ENCODE peak calls at places on chromosome 22, in four cellular contexts. K is cardiac fibroblast, R is thoracic aorta, N is cardiac muscle cell. S is an unnamed sample.

GRCh38 chr22:29313126-29314071 is 2.1 kb downstream of the RASL10A start:
- DNase-seq in K (peak), R (no peak), N (no peak), S (peak)

GRCh38 chr22:50444663-50445062 is 30.2 kb downstream of the SBF1 start:
- DNase-seq in K (peak), R (no peak), N (peak), S (no peak)

GRCh38 chr22:40855960-40856512 is 403 bp downstream of the ST13 start:
- DNase-seq in K (peak), R (no peak), N (peak), S (peak)

GRCh38 chr22:37283393-37283937 is 1.2 kb downstream of the CYTH4 start:
- DNase-seq in K (no peak), R (no peak), N (peak), S (no peak)

GRCh38 chr22:37370306-37370979 is 56.8 kb downstream of the ELFN2 start:
- DNase-seq in K (no peak), R (no peak), N (no peak), S (no peak)

GRCh38 chr22:20181194-20181931 is 30.5 kb upstream of the CCDC188 start:
- DNase-seq in K (no peak), R (no peak), N (no peak), S (no peak)

GRCh38 chr22:43274595-43275240 is 68.5 kb downstream of the SCUBE1 start:
- DNase-seq in K (no peak), R (no peak), N (no peak), S (no peak)

GRCh38 chr22:27372969-27373670 is 428.4 kb downstream of the MN1 start:
- DNase-seq in K (no peak), R (no peak), N (peak), S (no peak)

GRCh38 chr22:48368975-48369525 is 1458.6 kb downstream of the BRD1 start:
- DNase-seq in K (no peak), R (no peak), N (no peak), S (no peak)

GRCh38 chr22:37260939-37261338 is 16.9 kb upstream of the RAC2 start:
- DNase-seq in K (peak), R (no peak), N (peak), S (peak)

GRCh38 chr22:28902490-28902889 is 19.1 kb downstream of the ZNRF3 start:
- DNase-seq in K (no peak), R (no peak), N (no peak), S (no peak)

GRCh38 chr22:50727678-50728522 is 10.1 kb upstream of the ACR start:
- DNase-seq in K (no peak), R (no peak), N (no peak), S (no peak)

GRCh38 chr22:25728064-25728463 is 13.9 kb upstream of the MYO18B start:
- DNase-seq in K (no peak), R (no peak), N (peak), S (no peak)

GRCh38 chr22:47696776-47697175 is 934.3 kb downstream of the TBC1D22A start:
- DNase-seq in K (no peak), R (no peak), N (no peak), S (no peak)

GRCh38 chr22:39219071-39220050 is 25.4 kb downstream of the PDGFB start:
- DNase-seq in K (no peak), R (no peak), N (no peak), S (no peak)

GRCh38 chr22:40485813-40486610 is 115.6 kb downstream of the SGSM3 start:
- DNase-seq in K (no peak), R (no peak), N (no peak), S (no peak)

GRCh38 chr22:30340911-30341685 is 14.4 kb upstream of the TBC1D10A start:
- DNase-seq in K (no peak), R (peak), N (no peak), S (no peak)

GRCh38 chr22:35914665-35915476 is 113.8 kb downstream of the RBFOX2 start:
- DNase-seq in K (peak), R (peak), N (peak), S (no peak)

GRCh38 chr22:17214416-17215043 is 4.7 kb downstream of the ADA2 start:
- DNase-seq in K (no peak), R (no peak), N (no peak), S (no peak)

GRCh38 chr22:50186789-50187523 is 1.2 kb downstream of the TRABD start:
- DNase-seq in K (peak), R (no peak), N (peak), S (no peak)

GRCh38 chr22:49303061-49303735 is 524.5 kb downstream of the BRD1 start:
- DNase-seq in K (no peak), R (no peak), N (no peak), S (no peak)

GRCh38 chr22:48517039-48518030 is 1310.3 kb downstream of the BRD1 start:
- DNase-seq in K (no peak), R (no peak), N (no peak), S (no peak)

GRCh38 chr22:40178417-40179409 is 988 bp downstream of the TNRC6B start:
- DNase-seq in K (peak), R (no peak), N (peak), S (no peak)

GRCh38 chr22:50530280-50530856 is 556 bp upstream of the TYMP start:
- DNase-seq in K (peak), R (no peak), N (no peak), S (peak)

GRCh38 chr22:37185646-37186227 is 2.3 kb downstream of the C1QTNF6 start:
- DNase-seq in K (no peak), R (no peak), N (no peak), S (no peak)

GRCh38 chr22:50218153-50218995 is 17.6 kb downstream of the SELENOO start:
- DNase-seq in K (no peak), R (no peak), N (peak), S (no peak)

GRCh38 chr22:42769574-42770447 is 49.1 kb upstream of the A4GALT start:
- DNase-seq in K (peak), R (peak), N (no peak), S (peak)

GRCh38 chr22:27982630-27983180 is 63.6 kb upstream of the PITPNB start:
- DNase-seq in K (no peak), R (no peak), N (no peak), S (no peak)

GRCh38 chr22:28716686-28717085 is 24.9 kb downstream of the CHEK2 start:
- DNase-seq in K (no peak), R (no peak), N (no peak), S (no peak)

GRCh38 chr22:22210375-22210774 is 34.2 kb upstream of the VPREB1 start:
- DNase-seq in K (peak), R (no peak), N (no peak), S (peak)

GRCh38 chr22:43044402-43044801 is 29.5 kb upstream of the PACSIN2 start:
- DNase-seq in K (no peak), R (no peak), N (no peak), S (no peak)

GRCh38 chr22:35115515-35115914 is 49.6 kb downstream of the ISX start:
- DNase-seq in K (no peak), R (no peak), N (no peak), S (no peak)

GRCh38 chr22:37806409-37807338 is 1.1 kb upstream of the GCAT start:
- DNase-seq in K (peak), R (no peak), N (peak), S (no peak)

GRCh38 chr22:28027453-28028448 is 108.7 kb upstream of the PITPNB start:
- DNase-seq in K (peak), R (no peak), N (no peak), S (no peak)

GRCh38 chr22:27980424-27981148 is 61.5 kb upstream of the PITPNB start:
- DNase-seq in K (no peak), R (no peak), N (peak), S (no peak)

GRCh38 chr22:29663230-29663826 is 56.5 kb upstream of the CABP7 start:
- DNase-seq in K (no peak), R (no peak), N (no peak), S (no peak)

GRCh38 chr22:38083931-38084631 is at the start of gene SLC16A8:
- DNase-seq in K (no peak), R (no peak), N (no peak), S (no peak)

GRCh38 chr22:31695423-31695822 is 33.4 kb upstream of the PISD start:
- DNase-seq in K (peak), R (no peak), N (no peak), S (no peak)

GRCh38 chr22:31691408-31691807 is 29.4 kb upstream of the PISD start:
- DNase-seq in K (no peak), R (no peak), N (no peak), S (no peak)

GRCh38 chr22:31692186-31692886 is 30.3 kb upstream of the PISD start:
- DNase-seq in K (peak), R (no peak), N (no peak), S (no peak)
- TF ChIP-seq CTCF in K (no peak), R (no peak), N (no peak), S (no peak)

GRCh38 chr22:24503137-24503850 is 8.2 kb downstream of the UPB1 start:
- DNase-seq in K (peak), R (no peak), N (peak), S (peak)
- TF ChIP-seq CTCF in K (peak), R (peak), N (peak), S (peak)

GRCh38 chr22:44436656-44437492 is 61.2 kb downstream of the RTL6 start:
- DNase-seq in K (no peak), R (no peak), N (no peak), S (no peak)

GRCh38 chr22:44439356-44440223 is 58.4 kb downstream of the RTL6 start:
- DNase-seq in K (no peak), R (no peak), N (no peak), S (no peak)

GRCh38 chr22:44437493-44438015 is 60.5 kb downstream of the RTL6 start:
- DNase-seq in K (peak), R (no peak), N (no peak), S (no peak)

GRCh38 chr22:44438481-44439131 is 59.4 kb downstream of the RTL6 start:
- DNase-seq in K (no peak), R (no peak), N (no peak), S (no peak)

DNA sequence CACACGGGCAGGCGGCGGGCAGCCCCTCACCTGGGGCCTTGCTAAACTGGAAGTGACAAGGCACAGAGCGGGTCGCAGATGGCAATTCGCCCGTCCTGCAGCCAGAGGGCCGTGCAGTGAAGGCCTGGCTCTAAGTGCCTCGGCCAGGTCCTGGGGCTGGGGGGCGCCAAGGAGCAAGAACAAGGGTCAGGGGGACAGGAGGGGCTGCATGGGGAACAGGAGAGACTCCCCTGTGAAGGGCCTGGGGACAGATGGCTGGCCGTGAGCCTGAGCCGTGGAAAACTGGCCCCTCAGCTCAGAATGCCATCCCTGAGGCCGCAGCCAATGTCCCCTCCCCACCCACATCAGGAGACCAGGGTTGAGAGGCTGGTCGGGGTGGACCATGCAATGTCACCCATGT is 60.0 kb downstream of the RTL6 start:
- DNase-seq in K (no peak), R (no peak), N (no peak), S (no peak)
- TF ChIP-seq CTCF in K (no peak), R (no peak), N (no peak), S (no peak)

DNA sequence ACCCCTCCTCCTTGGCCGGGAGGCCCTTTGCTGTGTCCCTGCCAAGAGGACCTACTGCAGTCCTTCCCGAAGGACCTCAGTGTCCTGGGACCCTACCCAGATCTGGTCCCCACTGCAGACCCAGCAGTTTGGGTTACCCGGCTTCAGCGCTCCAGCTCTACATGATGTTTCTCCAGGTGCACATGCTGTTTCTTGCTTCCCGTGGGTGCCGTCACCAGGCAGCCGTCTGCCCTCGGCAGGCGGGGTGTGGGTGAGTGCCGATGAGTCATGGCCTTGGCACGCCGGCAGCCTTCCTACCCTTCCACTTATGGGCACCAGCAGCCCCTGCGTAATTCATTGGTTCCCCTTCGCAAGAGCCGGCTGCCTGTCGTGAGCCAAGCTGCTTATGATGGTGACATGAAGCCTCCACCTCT is 101.8 kb downstream of the BCR start:
- DNase-seq in K (peak), R (peak), N (no peak), S (no peak)
- TF ChIP-seq CTCF in K (no peak), R (no peak), N (no peak), S (no peak)

GRCh38 chr22:18987765-18988164 is 51.7 kb upstream of the PRODH start:
- DNase-seq in K (no peak), R (no peak), N (peak), S (peak)
- TF ChIP-seq CTCF in K (peak), R (no peak), N (peak), S (peak)

GRCh38 chr22:46397951-46398350 is 62.4 kb downstream of the TRMU start:
- DNase-seq in K (no peak), R (no peak), N (no peak), S (no peak)
- TF ChIP-seq CTCF in K (no peak), R (no peak), N (no peak), S (no peak)